ENCODE peak calls at places on chromosome 10, in five cellular contexts. One of them, this sample, is unnamed.

GRCh38 chr10:51083280-51083986 is 9.1 kb downstream of the PRKG1 start:
- DNase-seq in T-helper 9 cell: no peak
- DNase-seq in uterus: peak; percentile 27
- DNase-seq in fibroblast of mammary gland: no peak
- DNase-seq in GM23248: no peak
- DNase-seq in this sample: peak; percentile 27

GRCh38 chr10:15609291-15609690 is 110.4 kb downstream of the ITGA8 start:
- DNase-seq in fibroblast of mammary gland: no peak
- DNase-seq in uterus: no peak
- DNase-seq in GM23248: peak; percentile 48
- DNase-seq in T-helper 9 cell: no peak
- DNase-seq in this sample: peak; percentile 57

GRCh38 chr10:110083884-110084283 is 76.1 kb downstream of the ADD3 start:
- DNase-seq in fibroblast of mammary gland: peak; percentile 33
- DNase-seq in T-helper 9 cell: no peak
- DNase-seq in GM23248: peak; percentile 67
- DNase-seq in uterus: no peak
- DNase-seq in this sample: peak; percentile 31

GRCh38 chr10:107415446-107415845 is 250.9 kb upstream of the SORCS1 start:
- DNase-seq in T-helper 9 cell: no peak
- DNase-seq in fibroblast of mammary gland: no peak
- DNase-seq in GM23248: no peak
- DNase-seq in uterus: no peak
- DNase-seq in this sample: no peak

GRCh38 chr10:59465089-59465488 is 102.7 kb upstream of the FAM13C start:
- DNase-seq in T-helper 9 cell: no peak
- DNase-seq in uterus: no peak
- DNase-seq in fibroblast of mammary gland: peak; percentile 57
- DNase-seq in GM23248: peak; percentile 53
- DNase-seq in this sample: peak; percentile 46

GRCh38 chr10:75062191-75062849 is 49.1 kb upstream of the SAMD8 start:
- DNase-seq in T-helper 9 cell: no peak
- DNase-seq in GM23248: peak; percentile 78
- DNase-seq in uterus: no peak
- DNase-seq in fibroblast of mammary gland: peak; percentile 86
- DNase-seq in this sample: peak; percentile 71

GRCh38 chr10:23696476-23696875 is 257.6 kb downstream of the OTUD1 start:
- DNase-seq in T-helper 9 cell: no peak
- DNase-seq in uterus: no peak
- DNase-seq in fibroblast of mammary gland: no peak
- DNase-seq in GM23248: no peak
- DNase-seq in this sample: no peak

GRCh38 chr10:122407375-122408125 is 33.0 kb downstream of the PLEKHA1 start:
- DNase-seq in T-helper 9 cell: no peak
- DNase-seq in GM23248: peak; percentile 81
- DNase-seq in uterus: peak; percentile 28
- DNase-seq in fibroblast of mammary gland: peak; percentile 90
- DNase-seq in this sample: no peak

GRCh38 chr10:69139961-69140360 is 16.0 kb downstream of the VPS26A start:
- DNase-seq in uterus: no peak
- DNase-seq in fibroblast of mammary gland: no peak
- DNase-seq in T-helper 9 cell: no peak
- DNase-seq in GM23248: no peak
- DNase-seq in this sample: peak; percentile 39

GRCh38 chr10:33151344-33151864 is 183.1 kb downstream of the NRP1 start:
- DNase-seq in T-helper 9 cell: no peak
- DNase-seq in fibroblast of mammary gland: no peak
- DNase-seq in uterus: no peak
- DNase-seq in GM23248: no peak
- DNase-seq in this sample: no peak

GRCh38 chr10:69644658-69645295 is 14.7 kb downstream of the FAM241B start:
- DNase-seq in uterus: no peak
- DNase-seq in GM23248: peak; percentile 74
- DNase-seq in fibroblast of mammary gland: peak; percentile 46
- DNase-seq in T-helper 9 cell: peak; percentile 34
- DNase-seq in this sample: peak; percentile 56

GRCh38 chr10:68700193-68700592 is 20.8 kb upstream of the CCAR1 start:
- DNase-seq in fibroblast of mammary gland: no peak
- DNase-seq in T-helper 9 cell: no peak
- DNase-seq in uterus: no peak
- DNase-seq in GM23248: no peak
- DNase-seq in this sample: no peak

GRCh38 chr10:12583891-12584595 is 234.7 kb downstream of the CAMK1D start:
- DNase-seq in fibroblast of mammary gland: no peak
- DNase-seq in T-helper 9 cell: no peak
- DNase-seq in GM23248: no peak
- DNase-seq in uterus: no peak
- DNase-seq in this sample: no peak

GRCh38 chr10:21021843-21022594 is 124.9 kb upstream of the NEBL start:
- DNase-seq in uterus: no peak
- DNase-seq in T-helper 9 cell: no peak
- DNase-seq in fibroblast of mammary gland: no peak
- DNase-seq in GM23248: no peak
- DNase-seq in this sample: no peak

GRCh38 chr10:71212249-71213126 is at the start of gene UNC5B:
- DNase-seq in fibroblast of mammary gland: peak; percentile 77
- DNase-seq in GM23248: peak; percentile 93
- DNase-seq in uterus: peak; percentile 87
- DNase-seq in T-helper 9 cell: no peak
- DNase-seq in this sample: peak; percentile 72

GRCh38 chr10:31602541-31603244 is 283.7 kb downstream of the ZEB1 start:
- DNase-seq in fibroblast of mammary gland: peak; percentile 93
- DNase-seq in uterus: peak; percentile 90
- DNase-seq in T-helper 9 cell: no peak
- DNase-seq in GM23248: peak; percentile 96
- DNase-seq in this sample: peak; percentile 64

GRCh38 chr10:50021646-50022045 is 33.4 kb downstream of the AGAP6 start:
- DNase-seq in T-helper 9 cell: no peak
- DNase-seq in uterus: no peak
- DNase-seq in GM23248: no peak
- DNase-seq in fibroblast of mammary gland: no peak
- DNase-seq in this sample: no peak

GRCh38 chr10:70283071-70283444 is 746 bp downstream of the NPFFR1 start:
- DNase-seq in fibroblast of mammary gland: no peak
- DNase-seq in uterus: no peak
- DNase-seq in GM23248: no peak
- DNase-seq in T-helper 9 cell: no peak
- DNase-seq in this sample: no peak

GRCh38 chr10:117334075-117334474 is 41.2 kb downstream of the PDZD8 start:
- DNase-seq in GM23248: no peak
- DNase-seq in fibroblast of mammary gland: peak; percentile 22
- DNase-seq in T-helper 9 cell: no peak
- DNase-seq in uterus: no peak
- DNase-seq in this sample: peak; percentile 13

GRCh38 chr10:49222170-49222569 is 34.0 kb upstream of the TMEM273 start:
- DNase-seq in T-helper 9 cell: no peak
- DNase-seq in fibroblast of mammary gland: no peak
- DNase-seq in uterus: no peak
- DNase-seq in GM23248: no peak
- DNase-seq in this sample: no peak

GRCh38 chr10:46104071-46104585 is 58.1 kb upstream of the MSMB start:
- DNase-seq in GM23248: no peak
- DNase-seq in fibroblast of mammary gland: no peak
- DNase-seq in T-helper 9 cell: no peak
- DNase-seq in uterus: no peak
- DNase-seq in this sample: no peak

GRCh38 chr10:131269776-131270460 is 41.6 kb downstream of the TCERG1L start:
- DNase-seq in uterus: no peak
- DNase-seq in GM23248: no peak
- DNase-seq in T-helper 9 cell: no peak
- DNase-seq in fibroblast of mammary gland: no peak
- DNase-seq in this sample: no peak

This sample was measured in M059J.